ENCODE peak calls at places on chromosome 16, in seven cellular contexts. Q is cardiac fibroblast; J is stomach; N is prostate gland; D is CD8-positive, alpha-beta T cell; T is RWPE2; W is IMR-90. A is an unnamed sample.

GRCh38 chr16:75392911-75393310 is 40.4 kb downstream of the CFDP1 start:
- DNase-seq in N (no peak), J (no peak), W (no peak), Q (no peak), D (no peak), T (no peak), A (no peak)

GRCh38 chr16:67389911-67390815 is 3.1 kb downstream of the TPPP3 start:
- DNase-seq in J (no peak), N (no peak), T (no peak), W (no peak), Q (no peak), D (no peak), A (no peak)

GRCh38 chr16:68658258-68658973 is 13.3 kb downstream of the CDH3 start:
- DNase-seq in Q (peak), J (no peak), N (peak), T (peak), W (peak), D (no peak), A (peak)

GRCh38 chr16:27222499-27223225 is 19.3 kb downstream of the KDM8 start:
- DNase-seq in N (no peak), D (no peak), J (peak), T (peak), Q (peak), W (peak), A (no peak)

GRCh38 chr16:81560979-81561657 is 116.5 kb downstream of the CMIP start:
- DNase-seq in J (no peak), T (no peak), Q (no peak), D (no peak), N (no peak), W (peak), A (no peak)

GRCh38 chr16:57044931-57045693 is 47.3 kb upstream of the CPNE2 start:
- DNase-seq in W (peak), J (no peak), D (no peak), N (no peak), T (no peak), Q (no peak), A (no peak)

GRCh38 chr16:11298143-11298900 is 17.2 kb upstream of the PRM1 start:
- DNase-seq in D (no peak), Q (no peak), J (no peak), W (no peak), N (no peak), T (no peak), A (no peak)

GRCh38 chr16:57823836-57824235 is 21.5 kb upstream of the KIFC3 start:
- DNase-seq in Q (no peak), J (no peak), D (no peak), N (no peak), T (no peak), W (no peak), A (no peak)

GRCh38 chr16:2056077-2056476 is 8.3 kb downstream of the TSC2 start:
- DNase-seq in N (no peak), J (no peak), Q (peak), T (no peak), W (no peak), D (no peak), A (no peak)

GRCh38 chr16:65991149-65991701 is 375.3 kb upstream of the CDH5 start:
- DNase-seq in Q (no peak), J (no peak), T (no peak), W (no peak), D (no peak), N (no peak), A (no peak)

GRCh38 chr16:72723781-72724180 is 324.1 kb downstream of the ZFHX3 start:
- DNase-seq in J (no peak), N (no peak), D (no peak), T (no peak), Q (peak), W (peak), A (peak)

GRCh38 chr16:58464916-58465731 is 34.8 kb upstream of the NDRG4 start:
- DNase-seq in Q (peak), D (no peak), J (no peak), T (no peak), N (no peak), W (no peak), A (no peak)

GRCh38 chr16:53098526-53099317 is 43.9 kb downstream of the CHD9 start:
- DNase-seq in Q (peak), J (peak), D (peak), N (peak), T (peak), W (peak), A (peak)

GRCh38 chr16:80824623-80825364 is 20.4 kb upstream of the CDYL2 start:
- DNase-seq in W (peak), N (peak), Q (peak), T (no peak), J (peak), D (peak), A (peak)

GRCh38 chr16:56193951-56194726 is 2.9 kb downstream of the GNAO1 start:
- DNase-seq in J (peak), D (peak), T (peak), W (peak), N (peak), Q (peak), A (peak)

GRCh38 chr16:77238593-77238992 is 39.4 kb downstream of the SYCE1L start:
- DNase-seq in W (no peak), D (no peak), Q (no peak), J (no peak), T (no peak), N (no peak), A (no peak)

GRCh38 chr16:74651841-74652240 is 14.8 kb downstream of the RFWD3 start:
- DNase-seq in N (no peak), Q (no peak), D (no peak), T (no peak), W (no peak), J (no peak), A (no peak)

GRCh38 chr16:21076186-21076883 is 74.3 kb downstream of the DNAH3 start:
- DNase-seq in N (no peak), W (no peak), T (no peak), D (no peak), Q (no peak), J (no peak), A (no peak)

GRCh38 chr16:75764154-75764768 is 38.0 kb upstream of the CPHXL start:
- DNase-seq in T (no peak), J (peak), D (peak), Q (peak), W (peak), N (peak), A (peak)

GRCh38 chr16:426115-426905 is 861 bp downstream of the RAB11FIP3 start:
- DNase-seq in N (no peak), J (no peak), W (no peak), D (no peak), T (no peak), Q (peak), A (no peak)

GRCh38 chr16:10661737-10662136 is 33.0 kb downstream of the TEKT5 start:
- DNase-seq in T (no peak), W (no peak), J (no peak), Q (no peak), N (no peak), D (no peak), A (no peak)

GRCh38 chr16:11581677-11582076 is 5.0 kb downstream of the LITAF start:
- DNase-seq in N (no peak), T (no peak), W (no peak), Q (no peak), J (no peak), D (no peak), A (no peak)

GRCh38 chr16:11256657-11257130 is 690 bp upstream of the SOCS1 start:
- DNase-seq in D (no peak), Q (peak), J (peak), N (peak), W (peak), T (no peak), A (no peak)

GRCh38 chr16:4058386-4058785 is 57.9 kb downstream of the ADCY9 start:
- DNase-seq in Q (no peak), T (no peak), N (no peak), W (peak), D (no peak), J (no peak), A (no peak)

GRCh38 chr16:82699711-82700495 is 73.1 kb downstream of the CDH13 start:
- DNase-seq in W (peak), T (no peak), J (no peak), Q (peak), N (peak), D (no peak), A (peak)

GRCh38 chr16:90032664-90033346 is 13.5 kb upstream of the DBNDD1 start:
- DNase-seq in W (peak), J (no peak), T (no peak), Q (peak), N (no peak), D (no peak), A (no peak)

GRCh38 chr16:19152042-19152441 is 16.0 kb upstream of the SYT17 start:
- DNase-seq in J (no peak), Q (no peak), N (no peak), W (no peak), D (no peak), T (no peak), A (no peak)

GRCh38 chr16:75263963-75264445 is 12.6 kb upstream of the BCAR1 start:
- DNase-seq in N (no peak), J (no peak), W (no peak), D (no peak), T (no peak), Q (no peak), A (no peak)

GRCh38 chr16:56355221-56355620 is 70.1 kb downstream of the AMFR start:
- DNase-seq in T (no peak), W (no peak), Q (no peak), J (peak), D (no peak), N (no peak), A (no peak)

GRCh38 chr16:75197522-75198134 is 9.3 kb downstream of the CTRB2 start:
- DNase-seq in T (no peak), D (no peak), W (no peak), Q (peak), N (no peak), J (peak), A (no peak)

GRCh38 chr16:12062343-12063003 is 85.9 kb downstream of the SNX29 start:
- DNase-seq in N (no peak), W (peak), T (no peak), J (peak), D (no peak), Q (peak), A (no peak)

GRCh38 chr16:67873435-67874146 is 739 bp downstream of the EDC4 start:
- DNase-seq in N (no peak), W (peak), T (no peak), D (no peak), Q (peak), J (no peak), A (no peak)

GRCh38 chr16:46929378-46930332 is 43.8 kb downstream of the DNAJA2 start:
- DNase-seq in D (peak), W (peak), N (peak), Q (peak), T (no peak), J (peak), A (peak)

GRCh38 chr16:15807603-15808009 is 49.2 kb downstream of the MYH11 start:
- DNase-seq in D (no peak), Q (peak), J (no peak), N (no peak), T (no peak), W (peak), A (peak)

GRCh38 chr16:57045694-57046381 is 46.5 kb upstream of the CPNE2 start:
- DNase-seq in Q (peak), J (peak), N (peak), T (no peak), W (peak), D (peak), A (peak)

GRCh38 chr16:89104930-89105571 is 11.4 kb downstream of the ACSF3 start:
- DNase-seq in W (no peak), D (no peak), N (no peak), J (no peak), Q (no peak), T (peak), A (no peak)

GRCh38 chr16:67663151-67663876 is 2.6 kb downstream of the PARD6A start:
- DNase-seq in N (no peak), T (no peak), W (no peak), Q (no peak), J (no peak), D (peak), A (no peak)

GRCh38 chr16:14629612-14629918 is 495 bp downstream of the PARN start:
- DNase-seq in N (no peak), D (no peak), J (no peak), T (no peak), W (no peak), Q (no peak), A (no peak)

GRCh38 chr16:56401482-56401881 is 23.9 kb downstream of the AMFR start:
- DNase-seq in N (no peak), Q (no peak), D (no peak), T (no peak), J (no peak), W (no peak), A (no peak)

GRCh38 chr16:87380875-87381274 is 2.7 kb downstream of the FBXO31 start:
- DNase-seq in Q (peak), D (no peak), W (peak), J (no peak), T (no peak), N (no peak), A (no peak)
- H3K4me3 ChIP-seq in Q (peak), D (no peak), W (no peak), J (peak), T (no peak), N (no peak), A (peak)

GRCh38 chr16:17757808-17758207 is 287.0 kb upstream of the XYLT1 start:
- DNase-seq in D (no peak), W (no peak), N (no peak), Q (no peak), J (no peak), T (no peak), A (no peak)
- H3K4me3 ChIP-seq in D (no peak), W (no peak), N (no peak), Q (no peak), J (no peak), T (no peak), A (no peak)

GRCh38 chr16:23962001-23962400 is 126.2 kb downstream of the PRKCB start:
- DNase-seq in N (no peak), T (no peak), W (no peak), J (no peak), Q (no peak), D (no peak), A (no peak)

GRCh38 chr16:23959069-23959800 is 123.5 kb downstream of the PRKCB start:
- DNase-seq in W (no peak), N (no peak), D (no peak), T (no peak), J (no peak), Q (no peak), A (no peak)

GRCh38 chr16:23959801-23960072 is 124.0 kb downstream of the PRKCB start:
- DNase-seq in N (no peak), T (no peak), Q (no peak), D (no peak), J (no peak), W (no peak), A (no peak)

GRCh38 chr16:23957287-23957686 is 121.5 kb downstream of the PRKCB start:
- DNase-seq in J (no peak), Q (no peak), N (no peak), T (no peak), D (no peak), W (no peak), A (no peak)

GRCh38 chr16:23960081-23960499 is 124.3 kb downstream of the PRKCB start:
- DNase-seq in J (no peak), Q (no peak), T (no peak), N (no peak), W (no peak), D (no peak), A (no peak)
- H3K4me3 ChIP-seq in J (no peak), Q (no peak), T (no peak), N (no peak), W (no peak), D (no peak), A (no peak)

DNA sequence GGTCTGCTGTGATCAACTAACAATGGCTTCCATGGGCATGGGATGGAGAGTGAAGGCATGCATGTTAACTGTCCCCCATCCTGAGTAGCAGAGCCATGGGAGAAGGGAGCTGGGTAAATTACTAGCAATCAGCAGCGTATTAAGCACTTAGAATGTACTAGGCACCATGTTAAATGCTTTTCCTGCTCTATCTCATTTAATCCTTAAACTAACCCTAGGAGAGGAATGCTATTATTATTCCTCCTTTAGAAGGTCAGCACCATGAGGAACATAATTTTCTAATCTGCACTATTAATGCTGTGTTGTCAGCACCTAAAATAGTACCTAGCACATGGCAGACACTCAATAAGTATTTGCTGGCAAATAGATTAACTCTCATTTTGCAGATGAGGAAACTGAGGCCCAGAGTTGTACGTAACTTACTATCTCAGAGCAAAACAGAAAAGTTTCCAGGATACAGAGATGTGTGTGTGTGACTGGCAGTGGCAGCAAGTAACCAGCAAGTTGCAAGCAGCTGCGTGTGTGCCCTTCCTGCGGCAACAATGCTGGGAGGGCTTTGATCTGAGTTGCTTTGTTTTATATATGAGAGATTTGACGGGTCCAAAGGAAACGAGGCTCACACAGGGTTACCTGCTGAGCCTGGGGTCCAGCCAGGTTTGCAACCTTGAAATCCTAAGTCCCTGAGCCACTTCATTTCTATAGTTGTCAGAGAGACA is 6.5 kb upstream of the KLHL36 start:
- DNase-seq in N (no peak), J (no peak), T (no peak), D (no peak), W (no peak), Q (no peak), A (no peak)
- H3K4me3 ChIP-seq in N (no peak), J (no peak), T (no peak), D (no peak), W (no peak), Q (no peak), A (no peak)

GRCh38 chr16:79434771-79435170 is 165.8 kb downstream of the MAF start:
- DNase-seq in Q (no peak), J (no peak), N (no peak), T (no peak), D (no peak), W (no peak), A (no peak)

GRCh38 chr16:79439866-79440265 is 160.7 kb downstream of the MAF start:
- DNase-seq in J (no peak), Q (no peak), T (no peak), N (no peak), D (no peak), W (no peak), A (no peak)

GRCh38 chr16:79434097-79434496 is 166.4 kb downstream of the MAF start:
- DNase-seq in D (no peak), J (no peak), T (no peak), N (no peak), Q (no peak), W (no peak), A (no peak)

GRCh38 chr16:79436885-79437284 is 163.7 kb downstream of the MAF start:
- DNase-seq in N (no peak), D (no peak), Q (no peak), J (no peak), W (no peak), T (no peak), A (no peak)

GRCh38 chr16:79437764-79438728 is 162.5 kb downstream of the MAF start:
- DNase-seq in Q (peak), D (no peak), T (no peak), N (no peak), J (no peak), W (no peak), A (peak)
- H3K4me3 ChIP-seq in Q (no peak), D (no peak), T (no peak), N (no peak), J (peak), W (no peak), A (peak)

GRCh38 chr16:24612656-24613055 is 73.3 kb downstream of the RBBP6 start:
- DNase-seq in Q (no peak), W (no peak), J (no peak), N (no peak), D (no peak), T (no peak), A (no peak)

GRCh38 chr16:24609417-24609739 is 70.0 kb downstream of the RBBP6 start:
- DNase-seq in J (no peak), N (no peak), Q (no peak), W (no peak), T (no peak), D (no peak), A (no peak)

GRCh38 chr16:24610421-24610765 is 71.0 kb downstream of the RBBP6 start:
- DNase-seq in D (no peak), Q (peak), T (no peak), N (no peak), J (no peak), W (peak), A (peak)

GRCh38 chr16:24611310-24611709 is 71.9 kb downstream of the RBBP6 start:
- DNase-seq in N (no peak), D (no peak), Q (no peak), T (no peak), J (no peak), W (no peak), A (no peak)

GRCh38 chr16:24609740-24610420 is 70.5 kb downstream of the RBBP6 start:
- DNase-seq in W (peak), N (peak), D (no peak), T (peak), J (peak), Q (peak), A (peak)
- H3K4me3 ChIP-seq in W (peak), N (peak), D (peak), T (no peak), J (peak), Q (peak), A (peak)

A was measured in astrocyte of the cerebellum.